ENCODE peak calls at places on chromosomes 7 and 10, in six cellular contexts. One of them, this sample, is unnamed.

GRCh38 chr10:14123066-14123465 is 207.7 kb downstream of the FRMD4A start:
- DNase-seq in K562: no peak
- DNase-seq in H1: no peak
- DNase-seq in HCT116: no peak
- DNase-seq in SK-N-SH: no peak
- DNase-seq in GM12878: no peak
- DNase-seq in this sample: no peak

GRCh38 chr10:13803566-13804554 is 217.1 kb downstream of the PRPF18 start:
- DNase-seq in GM12878: no peak
- DNase-seq in H1: no peak
- DNase-seq in SK-N-SH: no peak
- DNase-seq in HCT116: no peak
- DNase-seq in K562: no peak
- DNase-seq in this sample: no peak

GRCh38 chr7:121204537-121204936 is 124.3 kb upstream of the WNT16 start:
- DNase-seq in K562: no peak
- DNase-seq in HCT116: no peak
- DNase-seq in GM12878: no peak
- DNase-seq in SK-N-SH: peak; percentile 20
- DNase-seq in H1: no peak
- DNase-seq in this sample: no peak

GRCh38 chr7:142323706-142324105 is 65.8 kb upstream of the PRSS58 start:
- DNase-seq in K562: peak; percentile 67
- DNase-seq in GM12878: no peak
- DNase-seq in H1: peak; percentile 50
- DNase-seq in HCT116: peak; percentile 36
- DNase-seq in SK-N-SH: peak; percentile 49
- DNase-seq in this sample: peak; percentile 59

GRCh38 chr10:92146072-92146471 is 144.8 kb downstream of the CPEB3 start:
- DNase-seq in SK-N-SH: no peak
- DNase-seq in H1: no peak
- DNase-seq in HCT116: no peak
- DNase-seq in GM12878: no peak
- DNase-seq in K562: no peak
- DNase-seq in this sample: no peak

GRCh38 chr7:1505731-1506550 is 1.8 kb upstream of the INTS1 start:
- DNase-seq in K562: no peak
- DNase-seq in GM12878: no peak
- DNase-seq in HCT116: no peak
- DNase-seq in H1: no peak
- DNase-seq in SK-N-SH: no peak
- DNase-seq in this sample: no peak

GRCh38 chr7:154638286-154638685 is 364.6 kb downstream of the PAXIP1 start:
- DNase-seq in GM12878: no peak
- DNase-seq in SK-N-SH: no peak
- DNase-seq in H1: no peak
- DNase-seq in K562: no peak
- DNase-seq in HCT116: no peak
- DNase-seq in this sample: no peak

GRCh38 chr10:36534471-36535002 is 590.9 kb upstream of the ANKRD30A start:
- DNase-seq in GM12878: no peak
- DNase-seq in SK-N-SH: no peak
- DNase-seq in K562: no peak
- DNase-seq in HCT116: no peak
- DNase-seq in H1: no peak
- DNase-seq in this sample: no peak

GRCh38 chr7:80772347-80773101 is 134.1 kb downstream of the CD36 start:
- DNase-seq in H1: no peak
- DNase-seq in HCT116: no peak
- DNase-seq in SK-N-SH: no peak
- DNase-seq in GM12878: no peak
- DNase-seq in K562: no peak
- DNase-seq in this sample: peak; percentile 33

GRCh38 chr7:55086413-55087201 is 67.8 kb downstream of the EGFR start:
- DNase-seq in SK-N-SH: peak; percentile 57
- DNase-seq in GM12878: peak; percentile 82
- DNase-seq in H1: no peak
- DNase-seq in K562: no peak
- DNase-seq in HCT116: peak; percentile 64
- DNase-seq in this sample: no peak

GRCh38 chr7:135320277-135320676 is 86.6 kb downstream of the STRA8 start:
- DNase-seq in H1: no peak
- DNase-seq in HCT116: no peak
- DNase-seq in K562: no peak
- DNase-seq in GM12878: no peak
- DNase-seq in SK-N-SH: peak; percentile 90
- DNase-seq in this sample: no peak

GRCh38 chr7:3893789-3894153 is 592.7 kb downstream of the SDK1 start:
- DNase-seq in GM12878: no peak
- DNase-seq in H1: no peak
- DNase-seq in K562: no peak
- DNase-seq in HCT116: no peak
- DNase-seq in SK-N-SH: no peak
- DNase-seq in this sample: no peak

GRCh38 chr7:139825666-139826290 is 3.3 kb upstream of the TBXAS1 start:
- DNase-seq in SK-N-SH: no peak
- DNase-seq in GM12878: no peak
- DNase-seq in K562: no peak
- DNase-seq in H1: no peak
- DNase-seq in HCT116: no peak
- DNase-seq in this sample: no peak

GRCh38 chr7:138354066-138354465 is 106.0 kb upstream of the TRIM24 start:
- DNase-seq in HCT116: no peak
- DNase-seq in K562: no peak
- DNase-seq in H1: no peak
- DNase-seq in SK-N-SH: no peak
- DNase-seq in GM12878: no peak
- DNase-seq in this sample: no peak

GRCh38 chr7:96319444-96319843 is 2.5 kb downstream of the SLC25A13 start:
- DNase-seq in K562: no peak
- DNase-seq in HCT116: no peak
- DNase-seq in SK-N-SH: no peak
- DNase-seq in GM12878: no peak
- DNase-seq in H1: no peak
- DNase-seq in this sample: no peak

GRCh38 chr10:31020128-31020527 is 11.5 kb downstream of the ZNF438 start:
- DNase-seq in GM12878: no peak
- DNase-seq in SK-N-SH: no peak
- DNase-seq in H1: no peak
- DNase-seq in HCT116: no peak
- DNase-seq in K562: no peak
- DNase-seq in this sample: no peak

GRCh38 chr10:24496066-24496465 is 227.6 kb downstream of the ARHGAP21 start:
- DNase-seq in HCT116: no peak
- DNase-seq in GM12878: no peak
- DNase-seq in SK-N-SH: no peak
- DNase-seq in K562: no peak
- DNase-seq in H1: no peak
- DNase-seq in this sample: no peak

GRCh38 chr7:107505997-107506682 is 36.3 kb downstream of the GPR22 start:
- DNase-seq in H1: no peak
- DNase-seq in SK-N-SH: no peak
- DNase-seq in GM12878: no peak
- DNase-seq in K562: no peak
- DNase-seq in HCT116: no peak
- DNase-seq in this sample: no peak

GRCh38 chr7:46880508-46881196 is 701.3 kb downstream of the TNS3 start:
- DNase-seq in H1: no peak
- DNase-seq in SK-N-SH: no peak
- DNase-seq in K562: no peak
- DNase-seq in HCT116: no peak
- DNase-seq in GM12878: no peak
- DNase-seq in this sample: no peak

GRCh38 chr7:156000601-156001396 is 188.5 kb upstream of the SHH start:
- DNase-seq in K562: no peak
- DNase-seq in HCT116: no peak
- DNase-seq in SK-N-SH: no peak
- DNase-seq in GM12878: no peak
- DNase-seq in H1: no peak
- DNase-seq in this sample: no peak

GRCh38 chr7:106537119-106537518 is 123.8 kb downstream of the CCDC71L start:
- DNase-seq in H1: no peak
- DNase-seq in SK-N-SH: no peak
- DNase-seq in GM12878: no peak
- DNase-seq in K562: no peak
- DNase-seq in HCT116: no peak
- DNase-seq in this sample: no peak

GRCh38 chr10:1476106-1476803 is 261.1 kb downstream of the ADARB2 start:
- DNase-seq in K562: no peak
- DNase-seq in HCT116: no peak
- DNase-seq in SK-N-SH: no peak
- DNase-seq in GM12878: no peak
- DNase-seq in H1: no peak
- DNase-seq in this sample: no peak

GRCh38 chr7:72405389-72405788 is 6.7 kb downstream of the CALN1 start:
- DNase-seq in HCT116: no peak
- DNase-seq in SK-N-SH: no peak
- DNase-seq in K562: peak; percentile 43
- DNase-seq in GM12878: no peak
- DNase-seq in H1: no peak
- DNase-seq in this sample: no peak

GRCh38 chr7:34091330-34091917 is 186.1 kb downstream of the BMPER start:
- DNase-seq in GM12878: no peak
- DNase-seq in K562: peak; percentile 12
- DNase-seq in SK-N-SH: peak; percentile 33
- DNase-seq in HCT116: peak; percentile 43
- DNase-seq in H1: no peak
- DNase-seq in this sample: peak; percentile 79

GRCh38 chr7:155356323-155357105 is 58.8 kb downstream of the INSIG1 start:
- DNase-seq in HCT116: peak; percentile 31
- DNase-seq in H1: no peak
- DNase-seq in GM12878: no peak
- DNase-seq in SK-N-SH: peak; percentile 67
- DNase-seq in K562: peak; percentile 45
- DNase-seq in this sample: no peak

GRCh38 chr7:78090616-78091015 is 292.0 kb downstream of the PHTF2 start:
- DNase-seq in HCT116: no peak
- DNase-seq in K562: no peak
- DNase-seq in SK-N-SH: no peak
- DNase-seq in H1: no peak
- DNase-seq in GM12878: no peak
- DNase-seq in this sample: no peak
- TF ChIP-seq YY1 in HCT116: no peak
- TF ChIP-seq YY1 in K562: no peak
- TF ChIP-seq YY1 in SK-N-SH: no peak
- TF ChIP-seq YY1 in H1: no peak
- TF ChIP-seq YY1 in GM12878: no peak
- TF ChIP-seq YY1 in this sample: no peak

GRCh38 chr7:98097042-98097645 is 9.5 kb upstream of the LMTK2 start:
- DNase-seq in K562: no peak
- DNase-seq in GM12878: no peak
- DNase-seq in SK-N-SH: no peak
- DNase-seq in H1: no peak
- DNase-seq in HCT116: peak; percentile 16
- DNase-seq in this sample: no peak

GRCh38 chr7:98105942-98106544 is 619 bp upstream of the LMTK2 start:
- DNase-seq in K562: no peak
- DNase-seq in H1: no peak
- DNase-seq in GM12878: no peak
- DNase-seq in HCT116: no peak
- DNase-seq in SK-N-SH: no peak
- DNase-seq in this sample: no peak

GRCh38 chr7:98102170-98102569 is 4.5 kb upstream of the LMTK2 start:
- DNase-seq in K562: no peak
- DNase-seq in SK-N-SH: no peak
- DNase-seq in H1: no peak
- DNase-seq in GM12878: no peak
- DNase-seq in HCT116: no peak
- DNase-seq in this sample: no peak

GRCh38 chr7:98100088-98100487 is 6.6 kb upstream of the LMTK2 start:
- DNase-seq in SK-N-SH: no peak
- DNase-seq in GM12878: no peak
- DNase-seq in H1: no peak
- DNase-seq in K562: no peak
- DNase-seq in HCT116: no peak
- DNase-seq in this sample: no peak
- H3K9me3 ChIP-seq in SK-N-SH: peaks cover 31% of the 10 kb centered on the region
- H3K9me3 ChIP-seq in GM12878: peaks cover 6% of the 10 kb centered on the region
- H3K9me3 ChIP-seq in H1: peaks cover 6% of the 10 kb centered on the region
- H3K9me3 ChIP-seq in K562: peaks cover 2% of the 10 kb centered on the region
- H3K9me3 ChIP-seq in HCT116: peaks cover 8% of the 10 kb centered on the region
- H3K9me3 ChIP-seq in this sample: peaks cover 33% of the 10 kb centered on the region

DNA sequence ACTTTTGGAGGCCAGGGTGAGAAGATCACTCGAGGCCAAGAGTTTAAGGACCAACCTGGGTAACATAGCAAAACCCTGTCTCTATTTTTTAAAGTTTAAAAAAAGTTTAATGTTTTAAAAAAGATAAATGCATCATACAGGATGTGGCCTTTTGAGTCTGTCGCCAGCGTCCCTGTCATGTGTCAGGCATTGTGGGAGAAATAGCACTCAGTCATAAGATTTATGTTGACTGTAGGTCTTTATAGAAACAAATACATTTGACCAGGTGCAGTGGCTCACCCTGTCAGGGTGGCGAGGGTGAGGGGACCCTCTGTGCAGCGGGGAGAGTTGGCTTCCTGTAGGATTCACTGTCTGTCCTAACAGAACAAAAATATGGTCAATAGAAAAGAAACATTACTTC is 63.5 kb upstream of the SH2B2 start:
- DNase-seq in K562: no peak
- DNase-seq in H1: no peak
- DNase-seq in SK-N-SH: no peak
- DNase-seq in HCT116: no peak
- DNase-seq in GM12878: no peak
- DNase-seq in this sample: no peak
- TF ChIP-seq YY1 in K562: no peak
- TF ChIP-seq YY1 in H1: no peak
- TF ChIP-seq YY1 in SK-N-SH: no peak
- TF ChIP-seq YY1 in HCT116: no peak
- TF ChIP-seq YY1 in GM12878: no peak
- TF ChIP-seq YY1 in this sample: no peak

GRCh38 chr10:104199567-104199966 is 32.6 kb downstream of the CFAP43 start:
- DNase-seq in SK-N-SH: no peak
- DNase-seq in K562: no peak
- DNase-seq in GM12878: no peak
- DNase-seq in HCT116: no peak
- DNase-seq in H1: no peak
- DNase-seq in this sample: no peak
- H3K9me3 ChIP-seq in SK-N-SH: no peaks in the 10 kb centered on the region
- H3K9me3 ChIP-seq in K562: no peaks in the 10 kb centered on the region
- H3K9me3 ChIP-seq in GM12878: no peaks in the 10 kb centered on the region
- H3K9me3 ChIP-seq in HCT116: no peaks in the 10 kb centered on the region
- H3K9me3 ChIP-seq in H1: no peaks in the 10 kb centered on the region
- H3K9me3 ChIP-seq in this sample: no peaks in the 10 kb centered on the region

GRCh38 chr7:30743371-30744074 is 8.4 kb upstream of the INMT start:
- DNase-seq in GM12878: no peak
- DNase-seq in SK-N-SH: peak; percentile 57
- DNase-seq in K562: peak; percentile 47
- DNase-seq in H1: no peak
- DNase-seq in HCT116: no peak
- DNase-seq in this sample: no peak
- TF ChIP-seq YY1 in GM12878: no peak
- TF ChIP-seq YY1 in SK-N-SH: no peak
- TF ChIP-seq YY1 in K562: no peak
- TF ChIP-seq YY1 in H1: no peak
- TF ChIP-seq YY1 in HCT116: no peak
- TF ChIP-seq YY1 in this sample: no peak

GRCh38 chr7:158386355-158386618 is 201.3 kb downstream of the PTPRN2 start:
- DNase-seq in K562: no peak
- DNase-seq in H1: no peak
- DNase-seq in HCT116: no peak
- DNase-seq in GM12878: no peak
- DNase-seq in SK-N-SH: no peak
- DNase-seq in this sample: no peak
- H3K9me3 ChIP-seq in K562: no peaks in the 10 kb centered on the region
- H3K9me3 ChIP-seq in H1: no peaks in the 10 kb centered on the region
- H3K9me3 ChIP-seq in HCT116: no peaks in the 10 kb centered on the region
- H3K9me3 ChIP-seq in GM12878: peaks cover 2% of the 10 kb centered on the region
- H3K9me3 ChIP-seq in SK-N-SH: peaks cover 8% of the 10 kb centered on the region
- H3K9me3 ChIP-seq in this sample: no peaks in the 10 kb centered on the region

GRCh38 chr7:117829450-117829849 is 43.8 kb downstream of the CTTNBP2 start:
- DNase-seq in HCT116: no peak
- DNase-seq in GM12878: no peak
- DNase-seq in H1: no peak
- DNase-seq in K562: no peak
- DNase-seq in SK-N-SH: no peak
- DNase-seq in this sample: no peak
- TF ChIP-seq YY1 in HCT116: no peak
- TF ChIP-seq YY1 in GM12878: no peak
- TF ChIP-seq YY1 in H1: no peak
- TF ChIP-seq YY1 in K562: no peak
- TF ChIP-seq YY1 in SK-N-SH: no peak
- TF ChIP-seq YY1 in this sample: no peak

This sample was measured in NT2/D1.